ENCODE peak calls at places on chromosomes 5 and 9, in five cellular contexts. E is thoracic aorta, B is right lobe of liver, V is ascending aorta, I is heart left ventricle. O is an unnamed sample. For H3K4me1, the result is how much of the 10 kb centered on the place peaks cover.

GRCh38 chr5:107705390-107706014 is 34.8 kb upstream of the EFNA5 start:
- DNase-seq in E (no peak), B (no peak), V (no peak), I (no peak), O (no peak)

GRCh38 chr9:93223241-93224180 is 39.6 kb downstream of the WNK2 start:
- DNase-seq in E (no peak), B (no peak), V (no peak), I (peak), O (no peak)

GRCh38 chr9:343773-344172 is 129.1 kb downstream of the DOCK8 start:
- DNase-seq in E (no peak), B (no peak), V (no peak), I (no peak), O (no peak)

GRCh38 chr9:33159760-33160127 is 7.4 kb downstream of the B4GALT1 start:
- DNase-seq in E (no peak), B (peak), V (peak), I (peak), O (peak)

GRCh38 chr5:34838785-34839714 is at the start of gene TTC23L:
- DNase-seq in E (peak), B (peak), V (peak), I (peak), O (peak)

GRCh38 chr5:54450542-54450941 is 5.0 kb upstream of the HSPB3 start:
- DNase-seq in E (no peak), B (no peak), V (no peak), I (no peak), O (no peak)

GRCh38 chr5:17148481-17148880 is 69.0 kb upstream of the BASP1 start:
- DNase-seq in E (no peak), B (no peak), V (no peak), I (no peak), O (no peak)

GRCh38 chr5:62812653-62813329 is 234.2 kb downstream of the LRRC70 start:
- DNase-seq in E (no peak), B (no peak), V (no peak), I (no peak), O (no peak)

GRCh38 chr5:122864400-122864799 is 19.0 kb downstream of the SNX24 start:
- DNase-seq in E (no peak), B (no peak), V (no peak), I (no peak), O (no peak)

GRCh38 chr5:56167522-56167921 is 65.6 kb downstream of the ANKRD55 start:
- DNase-seq in E (no peak), B (no peak), V (no peak), I (no peak), O (no peak)

GRCh38 chr5:121263456-121263855 is 588.2 kb upstream of the FTMT start:
- DNase-seq in E (no peak), B (no peak), V (no peak), I (no peak), O (no peak)

GRCh38 chr9:77575785-77576184 is 72.3 kb downstream of the GNA14 start:
- DNase-seq in E (no peak), B (no peak), V (no peak), I (no peak), O (no peak)

GRCh38 chr5:14407051-14407450 is 174.5 kb upstream of the OTULINL start:
- DNase-seq in E (no peak), B (no peak), V (no peak), I (no peak), O (no peak)

GRCh38 chr9:18893051-18893450 is 140.0 kb downstream of the SAXO1 start:
- DNase-seq in E (no peak), B (no peak), V (no peak), I (no peak), O (no peak)

GRCh38 chr5:15615859-15616258 is 115.9 kb downstream of the FBXL7 start:
- DNase-seq in E (no peak), B (no peak), V (no peak), I (no peak), O (no peak)

GRCh38 chr5:155735388-155735787 is 591.6 kb upstream of the SGCD start:
- DNase-seq in E (no peak), B (no peak), V (no peak), I (peak), O (no peak)

GRCh38 chr9:35746583-35746982 is 2.4 kb downstream of the GBA2 start:
- DNase-seq in E (no peak), B (no peak), V (peak), I (no peak), O (no peak)
- H3K4me1 ChIP-seq in E (half or more), B (under half), V (under half), I (under half), O (under half)

DNA sequence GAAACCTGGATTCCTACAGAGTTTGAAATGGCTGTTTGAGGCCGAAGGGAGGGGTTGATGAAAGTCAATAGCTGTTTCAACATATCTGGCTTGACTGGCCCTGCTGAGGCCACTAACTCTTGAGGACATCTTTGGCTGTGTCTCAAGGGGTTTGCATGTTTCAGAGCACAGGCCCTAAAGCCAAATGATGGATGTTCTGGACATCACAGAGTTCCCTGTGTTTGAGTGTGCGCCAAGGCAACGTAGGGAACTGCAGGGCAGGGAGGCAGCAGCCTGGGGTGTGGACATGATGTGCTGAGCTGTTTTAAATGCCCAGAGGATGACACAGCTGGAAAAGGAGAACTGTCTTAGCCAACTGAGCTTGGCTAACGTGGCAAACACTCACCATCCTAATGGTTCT is 89.6 kb downstream of the RAPGEF1 start:
- DNase-seq in E (no peak), B (no peak), V (peak), I (no peak), O (peak)
- H3K4me3 ChIP-seq in E (no peak), B (no peak), V (no peak), I (no peak), O (no peak)

GRCh38 chr9:34991833-34992375 is 2.4 kb downstream of the DNAJB5 start:
- DNase-seq in E (no peak), B (no peak), V (peak), I (peak), O (no peak)
- H3K4me1 ChIP-seq in E (half or more), B (under half), V (under half), I (half or more), O (half or more)

GRCh38 chr9:81521892-81522291 is 167.5 kb downstream of the TLE1 start:
- DNase-seq in E (no peak), B (no peak), V (no peak), I (no peak), O (no peak)

GRCh38 chr9:81519816-81520215 is 169.5 kb downstream of the TLE1 start:
- DNase-seq in E (no peak), B (no peak), V (no peak), I (no peak), O (no peak)

GRCh38 chr9:81517954-81518353 is 171.4 kb downstream of the TLE1 start:
- DNase-seq in E (no peak), B (no peak), V (no peak), I (no peak), O (no peak)

GRCh38 chr9:81526587-81526986 is 162.8 kb downstream of the TLE1 start:
- DNase-seq in E (no peak), B (no peak), V (no peak), I (no peak), O (no peak)

DNA sequence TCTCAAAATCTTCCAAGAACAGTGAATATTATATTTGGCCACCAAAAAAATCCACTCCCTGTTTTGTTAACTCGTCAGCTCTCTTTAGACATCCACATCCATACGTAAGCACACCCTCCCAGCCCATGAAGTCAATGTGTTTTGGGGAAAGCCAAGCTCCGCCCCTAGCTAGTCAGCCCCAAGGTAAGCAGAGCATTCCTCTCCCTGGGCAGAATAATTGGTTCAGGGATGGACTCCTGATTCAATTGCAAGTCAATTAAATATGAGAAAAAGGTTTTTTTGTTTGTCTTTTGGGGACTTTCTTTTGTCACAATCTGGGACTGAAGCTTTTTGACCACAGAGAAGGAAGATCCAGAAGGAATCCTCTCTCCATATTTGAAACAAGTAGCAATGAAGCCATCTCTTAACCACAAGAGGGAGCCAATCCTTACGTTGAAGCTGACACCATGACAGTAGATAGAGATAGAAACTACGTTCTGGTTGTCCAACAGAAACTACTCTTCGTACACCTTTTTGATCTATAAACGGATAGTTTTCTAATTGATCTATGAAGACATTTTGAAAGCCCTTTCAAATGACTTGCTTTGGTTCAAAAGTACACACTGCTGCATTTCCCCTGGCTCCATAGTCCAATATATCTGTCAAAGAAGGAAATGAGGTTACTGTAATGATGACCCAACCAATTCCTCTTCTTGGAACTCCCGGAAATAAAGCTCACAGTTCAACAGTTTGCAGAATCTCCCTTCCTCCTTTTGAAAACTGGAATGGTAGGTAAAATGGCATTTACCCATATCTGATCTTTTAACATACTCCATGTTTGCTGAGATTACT is 166.4 kb downstream of the TLE1 start:
- DNase-seq in E (no peak), B (no peak), V (no peak), I (no peak), O (peak)
- H3K4me3 ChIP-seq in E (no peak), B (no peak), V (no peak), I (no peak), O (peak)

DNA sequence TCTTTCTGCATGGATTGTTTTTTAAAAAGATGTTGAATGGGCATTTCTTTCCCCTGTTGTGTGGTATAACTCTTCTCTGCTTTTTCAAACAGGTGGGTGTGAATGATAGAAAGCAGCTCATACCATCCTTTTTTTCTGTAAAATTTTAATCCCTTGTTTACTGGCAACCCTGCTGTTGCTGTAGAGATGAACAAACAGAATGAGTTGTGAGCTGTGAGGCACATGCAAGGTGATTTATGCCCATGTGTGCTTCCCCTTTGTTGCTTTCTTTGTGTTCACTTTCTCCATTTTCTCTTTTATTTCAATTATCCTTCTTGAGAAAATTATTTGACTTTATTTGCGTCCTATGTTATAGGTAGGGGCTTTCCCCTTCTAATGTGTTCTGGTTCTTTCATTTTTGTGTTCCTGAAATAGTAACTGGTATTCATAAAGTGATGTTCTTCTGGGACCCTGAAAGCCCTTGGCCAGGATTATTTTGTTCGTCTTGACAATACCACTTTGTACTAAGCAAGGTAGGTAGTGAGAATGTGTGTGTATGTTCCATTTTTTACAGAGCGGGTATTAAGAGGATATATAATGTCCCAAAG is 79.9 kb downstream of the AOPEP start:
- DNase-seq in E (no peak), B (no peak), V (no peak), I (no peak), O (no peak)
- H3K4me1 ChIP-seq in E (half or more), B (under half), V (under half), I (under half), O (under half)

GRCh38 chr9:84667571-84668203 is 1.8 kb upstream of the NTRK2 start:
- DNase-seq in E (no peak), B (no peak), V (no peak), I (no peak), O (no peak)
- H3K4me3 ChIP-seq in E (peak), B (peak), V (peak), I (peak), O (peak)

DNA sequence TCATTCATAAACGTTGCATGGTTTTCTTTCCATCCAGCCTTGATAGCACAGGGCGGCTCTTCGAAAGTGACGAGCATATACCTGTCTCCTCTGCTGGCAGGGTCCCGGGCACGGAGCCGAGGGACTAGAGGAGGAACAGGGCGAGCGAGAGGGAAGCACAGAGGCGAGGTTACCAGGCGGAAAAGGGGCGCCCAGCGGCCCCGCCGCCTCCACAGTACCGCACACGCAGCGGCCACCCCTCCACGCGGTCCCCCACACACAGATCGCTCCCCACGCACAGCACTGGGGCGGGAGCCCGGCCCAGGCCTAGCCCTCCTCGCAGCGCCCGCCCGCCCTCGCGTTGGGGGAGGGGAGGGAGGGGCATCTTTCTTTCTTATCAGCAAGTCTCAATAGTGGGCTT is 296.6 kb upstream of the DAB2 start:
- DNase-seq in E (no peak), B (no peak), V (no peak), I (no peak), O (no peak)
- H3K4me1 ChIP-seq in E (under half), B (under half), V (under half), I (under half), O (under half)

GRCh38 chr9:69178583-69179011 is 4.5 kb downstream of the TJP2 start:
- DNase-seq in E (no peak), B (no peak), V (no peak), I (no peak), O (no peak)
- H3K4me3 ChIP-seq in E (no peak), B (no peak), V (no peak), I (no peak), O (no peak)

GRCh38 chr5:38426493-38426892 is 130.0 kb downstream of the LIFR start:
- DNase-seq in E (no peak), B (no peak), V (no peak), I (no peak), O (no peak)
- H3K4me1 ChIP-seq in E (under half), B (under half), V (under half), I (under half), O (under half)

GRCh38 chr9:117412841-117413240 is 2.0 kb downstream of the ASTN2 start:
- DNase-seq in E (no peak), B (no peak), V (no peak), I (no peak), O (no peak)
- H3K4me3 ChIP-seq in E (peak), B (no peak), V (peak), I (peak), O (no peak)

O was measured in tibial nerve.